ENCODE peak calls at places on chromosomes 16 and 17, in four cellular contexts. B is adrenal gland, Y is MM.1S, R is fibroblast of villous mesenchyme. D is an unnamed sample.

GRCh38 chr16:85446846-85447656 is 166.1 kb upstream of the GSE1 start:
- DNase-seq in B (no peak), Y (peak), R (no peak), D (no peak)

GRCh38 chr16:83137894-83138293 is 511.1 kb downstream of the CDH13 start:
- DNase-seq in B (no peak), Y (no peak), R (peak), D (no peak)

GRCh38 chr17:78255953-78256704 is 24.7 kb downstream of the TMEM235 start:
- DNase-seq in B (no peak), Y (no peak), R (no peak), D (no peak)

GRCh38 chr16:27313422-27314160 is at the start of gene IL4R:
- DNase-seq in B (peak), Y (peak), R (peak), D (peak)

GRCh38 chr16:73056911-73057310 is 9.0 kb upstream of the ZFHX3 start:
- DNase-seq in B (no peak), Y (no peak), R (peak), D (peak)

GRCh38 chr16:57619606-57620315 is 8.7 kb upstream of the ADGRG1 start:
- DNase-seq in B (peak), Y (peak), R (no peak), D (no peak)

GRCh38 chr16:23509763-23510153 is 536 bp downstream of the GGA2 start:
- DNase-seq in B (no peak), Y (peak), R (peak), D (peak)

GRCh38 chr16:3175157-3176153 is 12.5 kb upstream of the OR1F1 start:
- DNase-seq in B (no peak), Y (no peak), R (no peak), D (no peak)

GRCh38 chr16:57023541-57024249 is 34.3 kb downstream of the NLRC5 start:
- DNase-seq in B (no peak), Y (no peak), R (no peak), D (no peak)

GRCh38 chr17:71769850-71770249 is 351.0 kb upstream of the SOX9 start:
- DNase-seq in B (no peak), Y (no peak), R (no peak), D (no peak)

GRCh38 chr16:46736695-46737094 is 11.4 kb downstream of the MYLK3 start:
- DNase-seq in B (no peak), Y (no peak), R (no peak), D (peak)

GRCh38 chr16:48556913-48557351 is 53.0 kb downstream of the N4BP1 start:
- DNase-seq in B (no peak), Y (no peak), R (peak), D (peak)

GRCh38 chr16:85401917-85402766 is 211.0 kb upstream of the GSE1 start:
- DNase-seq in B (peak), Y (no peak), R (no peak), D (no peak)

GRCh38 chr16:65809627-65810026 is 556.9 kb upstream of the CDH5 start:
- DNase-seq in B (no peak), Y (no peak), R (no peak), D (no peak)

GRCh38 chr17:51045616-51046526 is 74.8 kb downstream of the SPAG9 start:
- DNase-seq in B (no peak), Y (no peak), R (no peak), D (peak)

GRCh38 chr17:76972046-76972641 is 103.9 kb downstream of the MGAT5B start:
- DNase-seq in B (no peak), Y (no peak), R (no peak), D (no peak)

GRCh38 chr16:12081048-12081404 is 104.5 kb downstream of the SNX29 start:
- DNase-seq in B (no peak), Y (no peak), R (no peak), D (no peak)

GRCh38 chr16:81583893-81584705 is 139.5 kb downstream of the CMIP start:
- DNase-seq in B (peak), Y (no peak), R (no peak), D (no peak)

GRCh38 chr16:31216552-31217530 is at the start of gene PYDC1:
- DNase-seq in B (no peak), Y (no peak), R (no peak), D (no peak)

GRCh38 chr17:45310380-45311324 is 6.2 kb downstream of the MAP3K14 start:
- DNase-seq in B (peak), Y (peak), R (peak), D (no peak)

GRCh38 chr16:82157836-82158235 is 12.2 kb downstream of the MPHOSPH6 start:
- DNase-seq in B (no peak), Y (peak), R (peak), D (no peak)

GRCh38 chr17:32239457-32239856 is 26.2 kb upstream of the RHBDL3 start:
- DNase-seq in B (peak), Y (no peak), R (no peak), D (no peak)

GRCh38 chr17:70865993-70866804 is 696.9 kb downstream of the KCNJ2 start:
- DNase-seq in B (no peak), Y (no peak), R (no peak), D (no peak)

GRCh38 chr17:50872710-50873424 is 6.7 kb upstream of the TOB1 start:
- DNase-seq in B (no peak), Y (peak), R (peak), D (peak)

GRCh38 chr17:76840884-76841775 is 27.1 kb upstream of the MGAT5B start:
- DNase-seq in B (no peak), Y (no peak), R (no peak), D (peak)

DNA sequence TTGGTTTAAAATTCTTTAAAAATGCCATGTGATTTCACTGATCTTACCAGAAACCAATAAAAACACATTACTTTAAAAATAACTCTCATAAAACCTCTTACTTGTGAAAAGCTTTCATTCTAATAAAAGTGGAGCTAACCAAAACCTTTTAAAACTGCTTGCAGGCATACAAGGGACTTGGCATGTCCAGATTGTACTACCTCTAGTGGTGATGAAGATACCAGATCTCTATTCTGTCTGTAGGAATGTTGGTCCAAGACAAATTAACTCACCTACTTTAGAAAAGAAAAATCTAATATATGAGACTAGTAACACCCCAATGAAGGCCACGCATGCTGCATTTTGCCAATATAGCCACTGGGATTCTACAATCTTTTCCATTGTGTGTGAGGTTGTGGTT is 151.0 kb upstream of the SALL1 start:
- DNase-seq in B (no peak), Y (no peak), R (no peak), D (no peak)
- TF ChIP-seq CTCF in B (no peak), Y (no peak), R (no peak), D (no peak)

GRCh38 chr17:20189979-20190378 is 180.8 kb downstream of the SPECC1 start:
- DNase-seq in B (no peak), Y (no peak), R (peak), D (no peak)

GRCh38 chr17:20190605-20191004 is 181.4 kb downstream of the SPECC1 start:
- DNase-seq in B (no peak), Y (no peak), R (no peak), D (no peak)

GRCh38 chr17:20187049-20187448 is 177.9 kb downstream of the SPECC1 start:
- DNase-seq in B (no peak), Y (no peak), R (no peak), D (no peak)

GRCh38 chr17:20191066-20191465 is 181.9 kb downstream of the SPECC1 start:
- DNase-seq in B (no peak), Y (no peak), R (peak), D (peak)

GRCh38 chr17:20189322-20189721 is 180.2 kb downstream of the SPECC1 start:
- DNase-seq in B (peak), Y (no peak), R (peak), D (peak)
- H3K4me3 ChIP-seq in B (no peak), Y (no peak), R (no peak), D (no peak)

DNA sequence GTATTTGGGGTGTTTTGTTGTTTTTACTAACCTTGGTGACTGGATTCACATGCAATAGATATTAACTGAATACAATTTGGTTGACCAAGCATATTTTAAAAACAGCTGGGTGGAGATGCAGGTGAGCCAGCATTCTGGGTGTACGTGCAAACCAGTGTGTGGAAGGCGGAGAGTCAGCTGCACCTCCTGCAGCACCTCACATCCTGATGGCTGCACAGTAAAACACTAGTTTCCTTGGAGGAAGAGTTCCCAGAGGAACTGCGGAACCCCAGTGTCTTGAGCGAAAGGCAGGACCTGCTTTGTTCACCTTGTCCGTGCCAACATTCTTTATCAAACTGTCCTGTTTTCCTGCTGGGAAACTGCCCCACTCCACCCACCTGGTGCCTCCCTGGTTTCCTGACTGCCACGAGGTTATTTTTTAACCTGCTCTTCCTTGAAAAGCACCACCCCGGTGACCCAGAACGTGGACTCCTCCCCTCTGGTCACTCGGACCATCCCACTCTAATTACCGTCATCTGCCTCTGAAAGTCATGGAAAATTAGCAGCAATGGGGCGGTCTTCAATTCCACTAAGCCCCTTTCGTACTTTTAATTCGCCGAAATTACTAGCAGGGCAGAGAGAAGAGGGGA is 1.0 kb upstream of the YPEL2 start:
- DNase-seq in B (peak), Y (peak), R (peak), D (no peak)
- TF ChIP-seq CTCF in B (no peak), Y (no peak), R (no peak), D (no peak)

DNA sequence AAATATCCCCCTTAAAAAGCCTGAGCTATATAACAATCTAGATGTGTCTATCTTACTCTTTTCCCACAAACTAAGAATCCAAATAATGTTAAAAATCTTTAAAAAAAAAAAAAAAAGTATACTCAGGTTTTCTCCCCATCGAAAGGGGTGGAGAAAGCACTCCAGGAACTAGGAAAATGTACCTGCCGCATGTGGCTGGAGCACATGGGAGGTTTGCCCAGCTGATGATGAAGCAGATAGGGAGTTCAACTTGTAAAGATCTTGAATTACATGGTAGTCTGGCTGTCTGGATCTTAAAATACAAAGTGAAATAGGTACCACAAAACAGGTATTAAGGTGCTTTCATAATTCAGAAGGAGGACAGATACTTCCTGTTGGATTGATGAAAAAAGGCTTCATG is 8.8 kb upstream of the SLFN14 start:
- DNase-seq in B (no peak), Y (no peak), R (no peak), D (no peak)
- H3K4me3 ChIP-seq in B (no peak), Y (no peak), R (no peak), D (no peak)

DNA sequence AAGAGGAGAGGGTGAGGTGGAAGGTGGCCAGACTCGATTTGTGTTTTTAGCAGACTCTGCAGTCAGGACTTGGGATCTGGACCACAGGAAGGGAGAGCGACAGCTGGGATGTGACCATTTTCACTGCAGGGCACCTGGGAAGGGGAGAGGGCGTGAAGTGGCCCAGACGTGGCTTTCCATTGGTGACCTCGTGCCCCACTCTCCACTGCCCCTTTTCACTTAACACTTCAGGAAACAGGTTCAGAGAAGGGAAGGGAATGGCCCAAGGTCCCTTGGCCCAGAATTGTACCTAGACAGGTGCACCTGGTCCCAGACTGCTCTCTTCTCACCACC is 22.9 kb upstream of the MPRIP start:
- DNase-seq in B (no peak), Y (no peak), R (no peak), D (no peak)
- TF ChIP-seq CTCF in B (no peak), Y (no peak), R (no peak), D (no peak)

DNA sequence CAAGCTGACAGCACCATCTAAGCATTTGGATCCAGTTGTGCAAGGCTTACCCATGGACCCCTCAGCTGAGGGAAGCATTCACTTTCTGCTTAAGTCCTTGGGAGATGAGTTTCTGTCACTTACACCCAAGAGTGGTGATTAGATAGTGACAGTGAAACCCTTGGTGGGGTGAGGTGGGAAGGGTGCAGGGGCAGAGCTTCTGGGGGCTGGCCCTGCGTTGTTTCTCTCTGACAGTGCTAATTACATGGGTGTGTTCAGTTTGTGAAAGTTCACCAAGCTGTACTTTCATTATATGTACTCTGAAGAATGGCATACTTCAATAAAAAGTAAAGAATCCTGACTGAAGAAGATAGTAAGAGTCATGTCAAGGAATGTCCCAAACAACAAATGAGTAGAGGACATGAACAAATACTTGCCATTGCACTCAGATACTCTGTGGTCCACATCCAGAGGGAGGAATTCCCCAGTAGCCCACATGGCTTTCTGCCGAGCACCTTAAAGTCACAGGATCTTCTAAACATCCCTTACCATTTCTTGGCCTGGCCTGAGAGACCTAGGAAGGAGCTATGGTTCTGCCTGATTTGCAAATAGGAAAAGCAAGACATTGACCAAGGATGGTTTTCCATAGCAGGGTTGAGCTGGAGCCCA is 8.5 kb downstream of the CHST6 start:
- DNase-seq in B (no peak), Y (no peak), R (no peak), D (no peak)
- H3K4me3 ChIP-seq in B (no peak), Y (no peak), R (no peak), D (no peak)